ENCODE peak calls at places on chromosomes 16 and 17, in four cellular contexts. F, T, W and R are unnamed samples.

GRCh38 chr17:1830288-1830687 is 483 bp downstream of the RPA1 start:
- DNase-seq in F (peak; percentile 3), T (peak; percentile 32), W (no peak), R (peak; percentile 15)

GRCh38 chr17:59848778-59849177 is 44.0 kb downstream of the TUBD1 start:
- DNase-seq in F (peak; percentile 61), T (peak; percentile 21), W (peak; percentile 69), R (no peak)

GRCh38 chr17:72614871-72615626 is 477.4 kb downstream of the SLC39A11 start:
- DNase-seq in F (peak; percentile 84), T (peak; percentile 87), W (no peak), R (no peak)

GRCh38 chr16:57265850-57266530 is 18.5 kb downstream of the PLLP start:
- DNase-seq in F (peak; percentile 73), T (peak; percentile 19), W (peak; percentile 79), R (peak; percentile 81)

GRCh38 chr16:64982581-64982980 is 139.3 kb downstream of the CDH11 start:
- DNase-seq in F (peak; percentile 58), T (no peak), W (no peak), R (no peak)

GRCh38 chr17:41340934-41341861 is 9.4 kb downstream of the KRT33A start:
- DNase-seq in F (no peak), T (no peak), W (no peak), R (no peak)

GRCh38 chr16:21685034-21685455 is 21.3 kb downstream of the OTOA start:
- DNase-seq in F (no peak), T (no peak), W (no peak), R (no peak)

GRCh38 chr17:74759941-74760340 is 11.5 kb downstream of the NHERF1 start:
- DNase-seq in F (no peak), T (peak; percentile 52), W (no peak), R (peak; percentile 66)

GRCh38 chr17:46818319-46818928 is at the start of gene WNT3:
- DNase-seq in F (no peak), T (no peak), W (no peak), R (peak; percentile 51)

GRCh38 chr16:85479972-85480726 is 133.0 kb upstream of the GSE1 start:
- DNase-seq in F (no peak), T (no peak), W (no peak), R (no peak)
- TF ChIP-seq CTCF in F (no peak), T (no peak), W (no peak), R (peak; percentile 36)

GRCh38 chr17:45048795-45049563 is 2.5 kb downstream of the DCAKD start:
- DNase-seq in F (no peak), T (no peak), W (no peak), R (no peak)

GRCh38 chr17:45043268-45043681 is 8.2 kb downstream of the DCAKD start:
- DNase-seq in F (no peak), T (no peak), W (peak; percentile 67), R (no peak)

GRCh38 chr17:45050680-45051059 is 762 bp downstream of the DCAKD start:
- DNase-seq in F (peak; percentile 35), T (no peak), W (no peak), R (no peak)

GRCh38 chr17:45043813-45044540 is 7.5 kb downstream of the DCAKD start:
- DNase-seq in F (no peak), T (no peak), W (no peak), R (peak; percentile 57)

DNA sequence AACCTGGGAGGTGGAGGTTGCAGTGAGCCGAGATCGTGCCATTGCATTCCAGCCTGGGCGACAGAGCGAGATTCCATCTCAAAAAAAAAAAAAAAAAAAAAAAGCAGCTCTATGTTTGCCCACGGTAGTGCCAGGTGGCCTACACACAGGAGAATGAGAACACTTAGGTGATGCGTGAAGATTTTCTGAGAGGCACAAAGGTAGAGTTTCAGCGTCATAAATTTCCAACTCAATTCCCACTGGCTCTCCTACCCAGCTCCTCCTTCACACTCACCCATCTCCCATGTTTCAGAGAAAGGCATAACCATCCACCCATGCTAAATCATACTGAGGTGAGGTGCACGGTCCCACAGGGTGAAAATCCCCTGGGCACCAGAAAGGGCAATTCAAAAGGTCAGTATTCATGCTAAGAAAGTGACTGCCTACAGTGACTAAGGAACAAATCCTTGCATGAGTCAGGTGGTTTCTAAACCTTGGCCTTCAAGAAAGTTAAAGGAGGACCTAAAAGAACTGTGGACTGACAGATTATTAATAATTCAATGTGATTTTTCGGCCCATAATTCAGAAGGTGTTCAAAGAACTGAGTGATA is 4.8 kb downstream of the DCAKD start:
- DNase-seq in F (peak; percentile 39), T (peak; percentile 44), W (no peak), R (no peak)
- H3K27ac ChIP-seq in F (no peak overlapping the region), T (peak overlapping the region; percentile 9), W (no peak overlapping the region), R (peak overlapping the region; percentile 99)

DNA sequence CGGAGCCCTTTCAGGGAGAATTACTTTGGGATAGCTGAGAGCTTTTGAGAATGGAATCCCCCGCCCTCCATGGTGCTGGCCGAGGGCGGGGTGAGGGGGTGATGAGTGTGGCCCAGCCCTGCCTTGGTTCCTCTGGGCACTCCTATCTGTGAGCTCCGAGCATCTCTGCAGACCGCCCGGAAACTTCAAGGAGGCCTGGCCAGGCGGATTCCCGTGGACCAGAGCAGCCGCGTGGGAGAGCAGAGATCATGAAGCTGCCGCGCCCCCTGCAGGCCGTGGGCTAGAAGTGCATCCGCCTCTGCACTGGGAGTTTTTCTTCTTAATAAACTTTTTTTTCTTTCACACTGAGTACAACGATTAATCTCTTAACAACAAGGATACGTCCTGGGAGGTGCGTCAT is 392.9 kb upstream of the EEF2KMT start:
- DNase-seq in F (peak; percentile 17), T (peak; percentile 3), W (peak; percentile 36), R (no peak)
- TF ChIP-seq CTCF in F (no peak), T (peak; percentile 59), W (peak; percentile 25), R (peak; percentile 32)

GRCh38 chr17:82288602-82288927 is 15.1 kb upstream of the CSNK1D start:
- DNase-seq in F (no peak), T (no peak), W (no peak), R (no peak)
- H3K27ac ChIP-seq in F (peak overlapping the region; percentile 48), T (peak overlapping the region; percentile 93), W (peak overlapping the region; percentile 81), R (peak overlapping the region; percentile 100)

GRCh38 chr16:71883193-71883848 is 661 bp downstream of the ZNF821 start:
- DNase-seq in F (peak; percentile 9), T (peak; percentile 30), W (peak; percentile 40), R (peak; percentile 36)
- TF ChIP-seq CTCF in F (no peak), T (no peak), W (no peak), R (no peak)

GRCh38 chr17:76407509-76407908 is 23.1 kb downstream of the SPHK1 start:
- DNase-seq in F (no peak), T (no peak), W (peak; percentile 19), R (no peak)
- H3K27ac ChIP-seq in F (no peak overlapping the region), T (no peak overlapping the region), W (no peak overlapping the region), R (peak overlapping the region; percentile 1)

DNA sequence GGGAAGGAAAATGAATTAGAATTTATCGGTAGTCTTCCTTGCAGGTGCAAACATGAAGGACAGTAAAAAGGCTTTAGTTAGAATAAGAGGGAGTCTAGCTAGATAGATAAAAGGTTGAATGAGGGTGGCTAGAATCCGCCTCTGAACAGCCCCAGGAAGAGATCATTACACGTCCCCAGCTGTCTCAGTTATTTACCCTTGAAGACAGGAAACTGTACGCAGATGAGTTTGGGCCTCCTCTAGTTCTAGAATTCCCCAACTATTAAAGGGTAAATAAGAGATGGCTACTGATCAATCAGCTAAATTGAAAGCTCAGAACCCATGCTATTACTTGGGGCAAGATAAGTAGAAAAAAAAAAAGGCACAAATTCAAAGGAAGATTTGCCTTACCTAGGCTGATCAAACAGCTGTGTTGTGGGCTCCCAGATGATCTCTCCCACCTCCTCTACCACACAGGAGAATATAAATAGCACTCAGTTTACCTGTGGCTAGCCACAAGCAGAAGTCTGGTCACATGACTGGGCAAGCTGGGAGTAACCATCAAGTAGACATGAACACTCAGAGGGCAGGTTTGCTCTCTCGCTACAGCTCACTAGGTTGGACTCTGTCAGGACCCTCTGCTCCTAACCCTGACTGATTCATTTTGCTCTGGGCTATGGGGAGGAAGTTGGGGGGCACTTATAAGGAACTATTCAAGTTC is 17.0 kb downstream of the FAM117A start:
- DNase-seq in F (no peak), T (no peak), W (no peak), R (no peak)
- TF ChIP-seq CTCF in F (no peak), T (no peak), W (no peak), R (no peak)

DNA sequence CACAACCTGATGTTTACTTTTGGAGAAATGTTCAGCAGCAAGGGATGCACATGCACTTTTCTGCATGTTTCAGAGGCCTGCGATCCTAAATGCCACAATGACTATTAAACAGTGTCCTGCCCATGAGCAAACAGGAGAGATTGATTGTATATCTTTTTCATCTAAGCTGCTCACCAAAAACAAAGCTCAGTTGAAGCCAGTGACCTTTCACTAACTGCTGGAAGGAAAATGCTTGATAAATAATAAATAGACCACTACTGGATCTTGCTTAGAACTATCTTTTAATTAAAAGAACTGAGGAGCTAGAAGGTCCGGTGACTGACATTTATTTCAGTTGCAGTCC is 16.3 kb downstream of the MRPS23 start:
- DNase-seq in F (no peak), T (no peak), W (no peak), R (no peak)
- H3K27ac ChIP-seq in F (no peak overlapping the region), T (no peak overlapping the region), W (peak overlapping the region; percentile 92), R (no peak overlapping the region)